ENCODE peak calls at places on chromosomes 7 and 10, in four cellular contexts. U is lower lobe of right lung, Z is GM23248, S is Karpas-422. G is an unnamed sample. For H3K27me3, the result is how much of the 10 kb centered on the place peaks cover.

GRCh38 chr7:129375221-129375938 is 58.9 kb upstream of the STRIP2 start:
- DNase-seq in U (no peak), Z (no peak), S (no peak), G (no peak)

GRCh38 chr7:36303202-36304098 is 86.2 kb upstream of the ANLN start:
- DNase-seq in U (peak), Z (peak), S (no peak), G (no peak)

GRCh38 chr10:12995425-12995861 is 6.1 kb downstream of the CCDC3 start:
- DNase-seq in U (no peak), Z (no peak), S (no peak), G (no peak)

GRCh38 chr7:36863901-36864701 is 139.8 kb upstream of the AOAH start:
- DNase-seq in U (no peak), Z (no peak), S (no peak), G (peak)

GRCh38 chr7:6614941-6615737 is at the start of gene ZNF853:
- DNase-seq in U (no peak), Z (no peak), S (no peak), G (peak)

GRCh38 chr7:2598175-2598823 is 33.5 kb upstream of the TTYH3 start:
- DNase-seq in U (no peak), Z (no peak), S (no peak), G (no peak)

GRCh38 chr7:151010307-151011096 is 13.8 kb downstream of the ATG9B start:
- DNase-seq in U (no peak), Z (peak), S (no peak), G (peak)

GRCh38 chr7:33509251-33509650 is 379.9 kb downstream of the BBS9 start:
- DNase-seq in U (no peak), Z (no peak), S (no peak), G (no peak)

GRCh38 chr7:22093003-22093402 is 147.3 kb upstream of the CDCA7L start:
- DNase-seq in U (no peak), Z (peak), S (no peak), G (no peak)

GRCh38 chr7:100892364-100893317 is 3.0 kb downstream of the ACHE start:
- DNase-seq in U (no peak), Z (no peak), S (no peak), G (no peak)

GRCh38 chr10:121976607-121977006 is 1.6 kb upstream of the NSMCE4A start:
- DNase-seq in U (no peak), Z (no peak), S (no peak), G (no peak)

GRCh38 chr10:80520661-80521488 is 16.8 kb upstream of the SH2D4B start:
- DNase-seq in U (no peak), Z (no peak), S (no peak), G (no peak)

GRCh38 chr10:97165499-97165898 is 20.3 kb downstream of the SLIT1 start:
- DNase-seq in U (no peak), Z (no peak), S (no peak), G (no peak)

GRCh38 chr7:19362099-19362498 is 216.9 kb upstream of the FERD3L start:
- DNase-seq in U (no peak), Z (peak), S (no peak), G (no peak)

GRCh38 chr10:49090696-49091338 is 24.5 kb downstream of the VSTM4 start:
- DNase-seq in U (no peak), Z (no peak), S (no peak), G (no peak)

GRCh38 chr10:21134645-21135395 is 237.7 kb upstream of the NEBL start:
- DNase-seq in U (no peak), Z (peak), S (no peak), G (no peak)

GRCh38 chr7:42227931-42228591 is 8.9 kb downstream of the GLI3 start:
- DNase-seq in U (no peak), Z (peak), S (no peak), G (no peak)

GRCh38 chr10:76444034-76444800 is 1012.8 kb downstream of the LRMDA start:
- DNase-seq in U (no peak), Z (peak), S (no peak), G (no peak)

GRCh38 chr7:13908667-13909382 is 80.6 kb downstream of the ETV1 start:
- DNase-seq in U (no peak), Z (peak), S (no peak), G (peak)

GRCh38 chr7:145986248-145986874 is 130.2 kb upstream of the CNTNAP2 start:
- DNase-seq in U (no peak), Z (no peak), S (no peak), G (no peak)

GRCh38 chr7:127887631-127888030 is 143.6 kb downstream of the LRRC4 start:
- DNase-seq in U (no peak), Z (no peak), S (no peak), G (no peak)

GRCh38 chr7:25789701-25790240 is 362.2 kb upstream of the NFE2L3 start:
- DNase-seq in U (no peak), Z (no peak), S (peak), G (no peak)

GRCh38 chr7:143382126-143382790 is 1.1 kb downstream of the ZYX start:
- DNase-seq in U (no peak), Z (peak), S (no peak), G (no peak)

GRCh38 chr10:129963076-129963830 is 821 bp downstream of the EBF3 start:
- DNase-seq in U (no peak), Z (peak), S (no peak), G (no peak)

GRCh38 chr10:129960493-129961273 is 3.4 kb downstream of the EBF3 start:
- DNase-seq in U (no peak), Z (no peak), S (no peak), G (no peak)

GRCh38 chr10:129962558-129963075 is 1.5 kb downstream of the EBF3 start:
- DNase-seq in U (no peak), Z (no peak), S (no peak), G (no peak)

GRCh38 chr10:129961274-129961839 is 2.7 kb downstream of the EBF3 start:
- DNase-seq in U (no peak), Z (no peak), S (no peak), G (no peak)

GRCh38 chr10:129962092-129962494 is 2.0 kb downstream of the EBF3 start:
- DNase-seq in U (no peak), Z (no peak), S (no peak), G (no peak)
- H3K27me3 ChIP-seq in U (half or more), Z (half or more), S (under half), G (half or more)

GRCh38 chr10:131554821-131555220 is 243.3 kb upstream of the TCERG1L start:
- DNase-seq in U (no peak), Z (no peak), S (no peak), G (no peak)

GRCh38 chr10:131556061-131556896 is 244.8 kb upstream of the TCERG1L start:
- DNase-seq in U (no peak), Z (no peak), S (no peak), G (no peak)

GRCh38 chr10:131555406-131555805 is 243.9 kb upstream of the TCERG1L start:
- DNase-seq in U (no peak), Z (no peak), S (no peak), G (no peak)

GRCh38 chr10:131553121-131553520 is 241.6 kb upstream of the TCERG1L start:
- DNase-seq in U (no peak), Z (no peak), S (no peak), G (no peak)

GRCh38 chr10:131553581-131553980 is 242.1 kb upstream of the TCERG1L start:
- DNase-seq in U (no peak), Z (no peak), S (no peak), G (no peak)
- H3K27me3 ChIP-seq in U (under half), Z (under half), S (under half), G (under half)

GRCh38 chr10:100939763-100940344 is 27.1 kb downstream of the SLF2 start:
- DNase-seq in U (no peak), Z (peak), S (no peak), G (no peak)
- H3K27me3 ChIP-seq in U (under half), Z (under half), S (under half), G (under half)

DNA sequence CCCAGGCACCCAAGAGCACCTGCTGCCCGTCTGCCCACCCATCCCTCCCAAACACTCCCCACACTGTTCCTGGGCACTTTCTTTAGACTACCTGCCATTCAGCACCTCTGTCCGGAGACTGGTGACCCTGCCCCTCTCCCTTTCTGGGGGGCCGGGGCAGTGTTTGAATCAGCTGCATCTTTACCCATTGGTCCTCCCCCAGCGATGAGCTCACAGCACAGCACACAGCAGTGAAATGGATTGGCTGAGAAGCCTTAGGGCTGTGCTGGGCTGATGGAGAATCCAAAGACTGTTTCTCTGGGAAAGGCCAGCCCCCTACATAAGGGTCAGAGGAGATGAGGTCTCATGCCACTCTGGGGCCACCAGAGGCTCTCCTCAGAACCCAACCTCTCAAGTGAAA is 40.2 kb downstream of the VWA2 start:
- DNase-seq in U (no peak), Z (no peak), S (no peak), G (no peak)
- H3K27me3 ChIP-seq in U (under half), Z (under half), S (under half), G (under half)

GRCh38 chr7:117208257-117208656 is 114.6 kb downstream of the WNT2 start:
- DNase-seq in U (no peak), Z (no peak), S (no peak), G (no peak)
- H3K27me3 ChIP-seq in U (under half), Z (under half), S (under half), G (under half)

GRCh38 chr10:101766306-101766705 is 9.6 kb downstream of the FGF8 start:
- DNase-seq in U (no peak), Z (no peak), S (no peak), G (no peak)
- H3K27me3 ChIP-seq in U (under half), Z (under half), S (under half), G (under half)

GRCh38 chr7:27205325-27206280 is 5.7 kb upstream of the HOXA13 start:
- DNase-seq in U (no peak), Z (peak), S (no peak), G (no peak)
- H3K27me3 ChIP-seq in U (half or more), Z (under half), S (under half), G (half or more)